ENCODE peak calls at places on chromosomes 3 and 15, in seven cellular contexts. One of them, this sample, is unnamed.

GRCh38 chr15:71055461-71055860 is 59.8 kb upstream of the THSD4 start:
- DNase-seq in B cell: no peak
- DNase-seq in fibroblast of lung: peak
- DNase-seq in GM04504: no peak
- DNase-seq in brain microvascular endothelial cell: no peak
- DNase-seq in NCI-H187 treated with DMSO at 0.1 percent for 48 hours: no peak
- DNase-seq in erythroblast: no peak
- DNase-seq in this sample: no peak

GRCh38 chr3:194369522-194370279 is at the start of gene LRRC15:
- DNase-seq in B cell: no peak
- DNase-seq in fibroblast of lung: peak
- DNase-seq in GM04504: peak
- DNase-seq in brain microvascular endothelial cell: peak
- DNase-seq in NCI-H187 treated with DMSO at 0.1 percent for 48 hours: no peak
- DNase-seq in erythroblast: no peak
- DNase-seq in this sample: peak

GRCh38 chr3:23740517-23741402 is 65.0 kb upstream of the UBE2E1 start:
- DNase-seq in B cell: no peak
- DNase-seq in fibroblast of lung: no peak
- DNase-seq in GM04504: no peak
- DNase-seq in brain microvascular endothelial cell: no peak
- DNase-seq in NCI-H187 treated with DMSO at 0.1 percent for 48 hours: no peak
- DNase-seq in erythroblast: no peak
- DNase-seq in this sample: no peak

GRCh38 chr15:83288381-83288801 is 3.9 kb upstream of the BNC1 start:
- DNase-seq in B cell: no peak
- DNase-seq in fibroblast of lung: no peak
- DNase-seq in GM04504: no peak
- DNase-seq in brain microvascular endothelial cell: no peak
- DNase-seq in NCI-H187 treated with DMSO at 0.1 percent for 48 hours: no peak
- DNase-seq in erythroblast: no peak
- DNase-seq in this sample: peak

GRCh38 chr15:74540761-74541493 is at the start of gene ARID3B:
- DNase-seq in B cell: peak
- DNase-seq in fibroblast of lung: peak
- DNase-seq in GM04504: peak
- DNase-seq in brain microvascular endothelial cell: peak
- DNase-seq in NCI-H187 treated with DMSO at 0.1 percent for 48 hours: peak
- DNase-seq in erythroblast: peak
- DNase-seq in this sample: peak

GRCh38 chr3:177932750-177933660 is 603.2 kb upstream of the KCNMB2 start:
- DNase-seq in B cell: no peak
- DNase-seq in fibroblast of lung: no peak
- DNase-seq in GM04504: no peak
- DNase-seq in brain microvascular endothelial cell: peak
- DNase-seq in NCI-H187 treated with DMSO at 0.1 percent for 48 hours: no peak
- DNase-seq in erythroblast: no peak
- DNase-seq in this sample: no peak

GRCh38 chr3:185069583-185070030 is 83.3 kb downstream of the C3orf70 start:
- DNase-seq in B cell: no peak
- DNase-seq in fibroblast of lung: no peak
- DNase-seq in GM04504: no peak
- DNase-seq in brain microvascular endothelial cell: no peak
- DNase-seq in NCI-H187 treated with DMSO at 0.1 percent for 48 hours: no peak
- DNase-seq in erythroblast: no peak
- DNase-seq in this sample: peak

GRCh38 chr15:69021895-69022294 is 7.4 kb downstream of the NOX5 start:
- DNase-seq in B cell: no peak
- DNase-seq in fibroblast of lung: no peak
- DNase-seq in GM04504: no peak
- DNase-seq in brain microvascular endothelial cell: no peak
- DNase-seq in NCI-H187 treated with DMSO at 0.1 percent for 48 hours: no peak
- DNase-seq in erythroblast: peak
- DNase-seq in this sample: no peak

GRCh38 chr15:22239806-22240180 is 159.5 kb downstream of the OR4M2 start:
- DNase-seq in B cell: no peak
- DNase-seq in fibroblast of lung: no peak
- DNase-seq in GM04504: no peak
- DNase-seq in brain microvascular endothelial cell: no peak
- DNase-seq in NCI-H187 treated with DMSO at 0.1 percent for 48 hours: no peak
- DNase-seq in erythroblast: no peak
- DNase-seq in this sample: no peak

GRCh38 chr15:78046796-78047341 is 30.6 kb downstream of the TBC1D2B start:
- DNase-seq in B cell: no peak
- DNase-seq in fibroblast of lung: no peak
- DNase-seq in GM04504: no peak
- DNase-seq in brain microvascular endothelial cell: no peak
- DNase-seq in NCI-H187 treated with DMSO at 0.1 percent for 48 hours: no peak
- DNase-seq in erythroblast: no peak
- DNase-seq in this sample: no peak

GRCh38 chr15:36356511-36356910 is 222.9 kb upstream of the CDIN1 start:
- DNase-seq in B cell: no peak
- DNase-seq in fibroblast of lung: no peak
- DNase-seq in GM04504: no peak
- DNase-seq in brain microvascular endothelial cell: no peak
- DNase-seq in NCI-H187 treated with DMSO at 0.1 percent for 48 hours: no peak
- DNase-seq in erythroblast: no peak
- DNase-seq in this sample: no peak

GRCh38 chr3:58234516-58234931 is 3.1 kb upstream of the ABHD6 start:
- DNase-seq in B cell: no peak
- DNase-seq in fibroblast of lung: peak
- DNase-seq in GM04504: no peak
- DNase-seq in brain microvascular endothelial cell: peak
- DNase-seq in NCI-H187 treated with DMSO at 0.1 percent for 48 hours: no peak
- DNase-seq in erythroblast: no peak
- DNase-seq in this sample: no peak

GRCh38 chr3:132628157-132628556 is 31.1 kb downstream of the ACKR4 start:
- DNase-seq in B cell: no peak
- DNase-seq in fibroblast of lung: peak
- DNase-seq in GM04504: no peak
- DNase-seq in brain microvascular endothelial cell: no peak
- DNase-seq in NCI-H187 treated with DMSO at 0.1 percent for 48 hours: no peak
- DNase-seq in erythroblast: no peak
- DNase-seq in this sample: no peak

GRCh38 chr15:63339836-63340235 is 41.8 kb downstream of the CA12 start:
- DNase-seq in B cell: no peak
- DNase-seq in fibroblast of lung: no peak
- DNase-seq in GM04504: no peak
- DNase-seq in brain microvascular endothelial cell: no peak
- DNase-seq in NCI-H187 treated with DMSO at 0.1 percent for 48 hours: no peak
- DNase-seq in erythroblast: no peak
- DNase-seq in this sample: no peak

GRCh38 chr3:14532691-14533456 is 7.3 kb downstream of the GRIP2 start:
- DNase-seq in B cell: no peak
- DNase-seq in fibroblast of lung: no peak
- DNase-seq in GM04504: no peak
- DNase-seq in brain microvascular endothelial cell: no peak
- DNase-seq in NCI-H187 treated with DMSO at 0.1 percent for 48 hours: no peak
- DNase-seq in erythroblast: no peak
- DNase-seq in this sample: peak

GRCh38 chr3:36032180-36032895 is 348.0 kb upstream of the STAC start:
- DNase-seq in B cell: no peak
- DNase-seq in fibroblast of lung: no peak
- DNase-seq in GM04504: no peak
- DNase-seq in brain microvascular endothelial cell: no peak
- DNase-seq in NCI-H187 treated with DMSO at 0.1 percent for 48 hours: no peak
- DNase-seq in erythroblast: no peak
- DNase-seq in this sample: no peak

GRCh38 chr3:69385723-69386483 is at the start of gene FRMD4B:
- DNase-seq in B cell: peak
- DNase-seq in fibroblast of lung: peak
- DNase-seq in GM04504: no peak
- DNase-seq in brain microvascular endothelial cell: no peak
- DNase-seq in NCI-H187 treated with DMSO at 0.1 percent for 48 hours: no peak
- DNase-seq in erythroblast: peak
- DNase-seq in this sample: peak

GRCh38 chr3:127167315-127168043 is 25.5 kb upstream of the PRR23E start:
- DNase-seq in B cell: no peak
- DNase-seq in fibroblast of lung: no peak
- DNase-seq in GM04504: no peak
- DNase-seq in brain microvascular endothelial cell: no peak
- DNase-seq in NCI-H187 treated with DMSO at 0.1 percent for 48 hours: no peak
- DNase-seq in erythroblast: no peak
- DNase-seq in this sample: no peak

GRCh38 chr3:70281663-70282062 is 30.8 kb downstream of the MDFIC2 start:
- DNase-seq in B cell: no peak
- DNase-seq in fibroblast of lung: no peak
- DNase-seq in GM04504: no peak
- DNase-seq in brain microvascular endothelial cell: peak
- DNase-seq in NCI-H187 treated with DMSO at 0.1 percent for 48 hours: no peak
- DNase-seq in erythroblast: no peak
- DNase-seq in this sample: no peak

GRCh38 chr3:150508401-150508800 is 37.9 kb downstream of the SERP1 start:
- DNase-seq in B cell: no peak
- DNase-seq in fibroblast of lung: no peak
- DNase-seq in GM04504: no peak
- DNase-seq in brain microvascular endothelial cell: no peak
- DNase-seq in NCI-H187 treated with DMSO at 0.1 percent for 48 hours: no peak
- DNase-seq in erythroblast: no peak
- DNase-seq in this sample: no peak

GRCh38 chr15:89087830-89088604 is at the start of gene ABHD2:
- DNase-seq in B cell: peak
- DNase-seq in fibroblast of lung: peak
- DNase-seq in GM04504: peak
- DNase-seq in brain microvascular endothelial cell: peak
- DNase-seq in NCI-H187 treated with DMSO at 0.1 percent for 48 hours: peak
- DNase-seq in erythroblast: peak
- DNase-seq in this sample: peak

GRCh38 chr3:29145370-29145769 is 135.5 kb upstream of the RBMS3 start:
- DNase-seq in B cell: no peak
- DNase-seq in fibroblast of lung: no peak
- DNase-seq in GM04504: no peak
- DNase-seq in brain microvascular endothelial cell: no peak
- DNase-seq in NCI-H187 treated with DMSO at 0.1 percent for 48 hours: no peak
- DNase-seq in erythroblast: no peak
- DNase-seq in this sample: no peak

GRCh38 chr3:141942006-141942405 is 65.6 kb downstream of the ATP1B3 start:
- DNase-seq in B cell: no peak
- DNase-seq in fibroblast of lung: no peak
- DNase-seq in GM04504: no peak
- DNase-seq in brain microvascular endothelial cell: no peak
- DNase-seq in NCI-H187 treated with DMSO at 0.1 percent for 48 hours: no peak
- DNase-seq in erythroblast: peak
- DNase-seq in this sample: no peak

GRCh38 chr15:55277116-55277564 is 12.5 kb downstream of the RAB27A start:
- DNase-seq in B cell: no peak
- DNase-seq in fibroblast of lung: peak
- DNase-seq in GM04504: no peak
- DNase-seq in brain microvascular endothelial cell: no peak
- DNase-seq in NCI-H187 treated with DMSO at 0.1 percent for 48 hours: no peak
- DNase-seq in erythroblast: no peak
- DNase-seq in this sample: no peak

GRCh38 chr3:64291345-64291744 is 66.1 kb upstream of the PRICKLE2 start:
- DNase-seq in B cell: no peak
- DNase-seq in fibroblast of lung: peak
- DNase-seq in GM04504: peak
- DNase-seq in brain microvascular endothelial cell: peak
- DNase-seq in NCI-H187 treated with DMSO at 0.1 percent for 48 hours: no peak
- DNase-seq in erythroblast: no peak
- DNase-seq in this sample: no peak

GRCh38 chr3:74048686-74049085 is 423.9 kb upstream of the PDZRN3 start:
- DNase-seq in B cell: no peak
- DNase-seq in fibroblast of lung: no peak
- DNase-seq in GM04504: no peak
- DNase-seq in brain microvascular endothelial cell: no peak
- DNase-seq in NCI-H187 treated with DMSO at 0.1 percent for 48 hours: no peak
- DNase-seq in erythroblast: no peak
- DNase-seq in this sample: no peak